ENCODE peak calls at places on chromosomes 5 and 9, in ten cellular contexts. One of them, this sample, is unnamed.

GRCh38 chr5:95668216-95668615 is 14.6 kb downstream of the SPATA9 start:
- DNase-seq in CD8-positive, alpha-beta T cell: no peak
- DNase-seq in gastrocnemius medialis: no peak
- DNase-seq in HepG2: no peak
- DNase-seq in tibial artery: no peak
- DNase-seq in neural crest cell: no peak
- DNase-seq in kidney: no peak
- DNase-seq in heart left ventricle: no peak
- DNase-seq in AG09309: no peak
- DNase-seq in left ventricle myocardium inferior: no peak
- DNase-seq in this sample: no peak

GRCh38 chr5:55104036-55104767 is 1.8 kb downstream of the GZMA start:
- DNase-seq in gastrocnemius medialis: no peak
- DNase-seq in kidney: no peak
- DNase-seq in tibial artery: no peak
- DNase-seq in CD8-positive, alpha-beta T cell: no peak
- DNase-seq in heart left ventricle: no peak
- DNase-seq in AG09309: no peak
- DNase-seq in neural crest cell: no peak
- DNase-seq in HepG2: no peak
- DNase-seq in left ventricle myocardium inferior: no peak
- DNase-seq in this sample: no peak

GRCh38 chr9:74205071-74205470 is 292.1 kb upstream of the RORB start:
- DNase-seq in HepG2: no peak
- DNase-seq in AG09309: no peak
- DNase-seq in tibial artery: no peak
- DNase-seq in kidney: no peak
- DNase-seq in left ventricle myocardium inferior: no peak
- DNase-seq in neural crest cell: no peak
- DNase-seq in heart left ventricle: no peak
- DNase-seq in gastrocnemius medialis: no peak
- DNase-seq in CD8-positive, alpha-beta T cell: no peak
- DNase-seq in this sample: no peak

GRCh38 chr5:160852049-160852448 is at the start of gene ATP10B:
- DNase-seq in gastrocnemius medialis: no peak
- DNase-seq in left ventricle myocardium inferior: no peak
- DNase-seq in AG09309: no peak
- DNase-seq in kidney: no peak
- DNase-seq in CD8-positive, alpha-beta T cell: no peak
- DNase-seq in tibial artery: no peak
- DNase-seq in HepG2: no peak
- DNase-seq in heart left ventricle: no peak
- DNase-seq in neural crest cell: no peak
- DNase-seq in this sample: no peak

GRCh38 chr9:130756460-130757152 is 63.0 kb downstream of the EXOSC2 start:
- DNase-seq in gastrocnemius medialis: no peak
- DNase-seq in heart left ventricle: no peak
- DNase-seq in CD8-positive, alpha-beta T cell: no peak
- DNase-seq in neural crest cell: no peak
- DNase-seq in left ventricle myocardium inferior: no peak
- DNase-seq in HepG2: no peak
- DNase-seq in tibial artery: no peak
- DNase-seq in AG09309: no peak
- DNase-seq in kidney: no peak
- DNase-seq in this sample: no peak

GRCh38 chr5:119255571-119256356 is 100.1 kb upstream of the TNFAIP8 start:
- DNase-seq in AG09309: no peak
- DNase-seq in tibial artery: no peak
- DNase-seq in neural crest cell: no peak
- DNase-seq in kidney: no peak
- DNase-seq in CD8-positive, alpha-beta T cell: no peak
- DNase-seq in gastrocnemius medialis: no peak
- DNase-seq in left ventricle myocardium inferior: no peak
- DNase-seq in HepG2: peak; percentile 74
- DNase-seq in heart left ventricle: no peak
- DNase-seq in this sample: no peak

GRCh38 chr9:130426883-130427282 is 17.9 kb upstream of the ASS1 start:
- DNase-seq in HepG2: no peak
- DNase-seq in tibial artery: peak; percentile 83
- DNase-seq in neural crest cell: no peak
- DNase-seq in heart left ventricle: peak; percentile 66
- DNase-seq in gastrocnemius medialis: peak; percentile 35
- DNase-seq in CD8-positive, alpha-beta T cell: no peak
- DNase-seq in left ventricle myocardium inferior: no peak
- DNase-seq in kidney: no peak
- DNase-seq in AG09309: peak; percentile 53
- DNase-seq in this sample: peak; percentile 31

GRCh38 chr5:80139573-80139972 is 104.4 kb downstream of the THBS4 start:
- DNase-seq in heart left ventricle: no peak
- DNase-seq in neural crest cell: no peak
- DNase-seq in left ventricle myocardium inferior: no peak
- DNase-seq in gastrocnemius medialis: no peak
- DNase-seq in HepG2: no peak
- DNase-seq in tibial artery: no peak
- DNase-seq in kidney: no peak
- DNase-seq in AG09309: no peak
- DNase-seq in CD8-positive, alpha-beta T cell: no peak
- DNase-seq in this sample: no peak

GRCh38 chr5:6674421-6674820 is 38.8 kb upstream of the TENT4A start:
- DNase-seq in gastrocnemius medialis: no peak
- DNase-seq in neural crest cell: no peak
- DNase-seq in AG09309: no peak
- DNase-seq in HepG2: no peak
- DNase-seq in left ventricle myocardium inferior: no peak
- DNase-seq in CD8-positive, alpha-beta T cell: no peak
- DNase-seq in kidney: no peak
- DNase-seq in tibial artery: no peak
- DNase-seq in heart left ventricle: no peak
- DNase-seq in this sample: no peak

GRCh38 chr5:111364992-111365391 is 140.8 kb downstream of the CAMK4 start:
- DNase-seq in neural crest cell: no peak
- DNase-seq in kidney: no peak
- DNase-seq in CD8-positive, alpha-beta T cell: no peak
- DNase-seq in tibial artery: no peak
- DNase-seq in gastrocnemius medialis: no peak
- DNase-seq in left ventricle myocardium inferior: no peak
- DNase-seq in HepG2: no peak
- DNase-seq in heart left ventricle: no peak
- DNase-seq in AG09309: no peak
- DNase-seq in this sample: no peak

GRCh38 chr5:128539038-128539429 is 989 bp upstream of the FBN2 start:
- DNase-seq in CD8-positive, alpha-beta T cell: no peak
- DNase-seq in gastrocnemius medialis: no peak
- DNase-seq in kidney: no peak
- DNase-seq in tibial artery: no peak
- DNase-seq in AG09309: no peak
- DNase-seq in neural crest cell: peak; percentile 21
- DNase-seq in heart left ventricle: peak; percentile 34
- DNase-seq in left ventricle myocardium inferior: peak; percentile 18
- DNase-seq in HepG2: no peak
- DNase-seq in this sample: no peak

GRCh38 chr9:123769723-123770122 is 160.2 kb downstream of the DENND1A start:
- DNase-seq in neural crest cell: no peak
- DNase-seq in kidney: no peak
- DNase-seq in left ventricle myocardium inferior: no peak
- DNase-seq in CD8-positive, alpha-beta T cell: no peak
- DNase-seq in gastrocnemius medialis: no peak
- DNase-seq in tibial artery: no peak
- DNase-seq in HepG2: no peak
- DNase-seq in AG09309: no peak
- DNase-seq in heart left ventricle: no peak
- DNase-seq in this sample: no peak

GRCh38 chr9:87682085-87682484 is 43.8 kb upstream of the CTSL start:
- DNase-seq in tibial artery: no peak
- DNase-seq in kidney: no peak
- DNase-seq in AG09309: no peak
- DNase-seq in gastrocnemius medialis: no peak
- DNase-seq in neural crest cell: no peak
- DNase-seq in HepG2: no peak
- DNase-seq in left ventricle myocardium inferior: no peak
- DNase-seq in CD8-positive, alpha-beta T cell: no peak
- DNase-seq in heart left ventricle: no peak
- DNase-seq in this sample: no peak

DNA sequence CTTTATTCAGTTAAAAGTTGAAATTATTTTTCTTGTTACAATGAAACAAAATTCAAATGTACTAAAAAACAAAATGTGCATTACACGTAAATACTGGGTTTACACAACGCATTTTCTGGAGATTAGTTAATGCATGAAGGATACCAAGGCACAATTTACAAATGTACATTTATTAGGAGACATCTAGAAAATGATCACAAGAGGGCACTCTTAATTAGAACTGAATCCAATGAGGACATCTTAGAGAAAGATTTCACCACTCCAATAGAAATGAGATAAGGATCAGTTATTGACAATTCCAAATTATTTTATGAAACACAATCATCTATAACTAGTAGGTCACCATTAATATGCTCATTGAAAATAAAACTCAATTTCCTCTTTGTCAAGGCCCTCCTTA is 36.6 kb upstream of the CDH12 start:
- DNase-seq in HepG2: no peak
- DNase-seq in gastrocnemius medialis: no peak
- DNase-seq in heart left ventricle: no peak
- DNase-seq in neural crest cell: no peak
- DNase-seq in AG09309: no peak
- DNase-seq in CD8-positive, alpha-beta T cell: no peak
- DNase-seq in left ventricle myocardium inferior: no peak
- DNase-seq in kidney: no peak
- DNase-seq in tibial artery: no peak
- DNase-seq in this sample: no peak
- TF ChIP-seq CTCF in HepG2: no peak
- TF ChIP-seq CTCF in gastrocnemius medialis: no peak
- TF ChIP-seq CTCF in heart left ventricle: no peak
- TF ChIP-seq CTCF in neural crest cell: peak; percentile 29
- TF ChIP-seq CTCF in AG09309: no peak
- TF ChIP-seq CTCF in CD8-positive, alpha-beta T cell: no peak
- TF ChIP-seq CTCF in left ventricle myocardium inferior: peak; percentile 49
- TF ChIP-seq CTCF in kidney: no peak
- TF ChIP-seq CTCF in tibial artery: no peak
- TF ChIP-seq CTCF in this sample: no peak

DNA sequence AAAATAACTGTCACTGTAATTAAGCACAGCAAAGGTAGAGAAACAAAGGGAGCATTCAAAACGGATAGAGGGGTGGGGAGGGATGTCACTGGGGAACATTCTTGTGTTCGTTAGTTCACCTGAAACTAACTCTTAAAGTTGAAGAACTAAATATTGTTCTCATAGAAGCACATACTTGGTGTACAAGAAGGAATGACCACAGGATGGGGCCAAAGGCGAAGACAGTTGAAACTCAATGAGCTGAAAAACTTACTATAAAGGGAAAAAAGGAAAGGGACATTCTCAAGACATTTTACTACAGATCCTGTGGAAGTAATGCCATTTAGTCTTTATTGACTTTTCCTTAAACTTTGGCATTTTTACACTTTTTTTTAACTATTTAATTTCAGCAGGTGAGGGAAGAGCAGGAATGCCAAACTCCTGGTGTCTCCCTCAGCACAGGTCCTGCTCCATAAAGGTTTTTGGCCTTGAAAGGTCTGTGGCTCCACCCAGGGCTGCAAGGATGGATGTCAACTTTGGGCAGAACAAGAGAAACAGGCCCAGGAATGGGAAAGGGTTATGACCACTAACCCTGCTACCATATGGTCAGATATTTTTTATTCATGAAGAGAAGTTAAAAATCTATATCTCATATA is 197.6 kb upstream of the RASA1 start:
- DNase-seq in heart left ventricle: peak; percentile 33
- DNase-seq in tibial artery: no peak
- DNase-seq in HepG2: no peak
- DNase-seq in gastrocnemius medialis: no peak
- DNase-seq in AG09309: peak; percentile 42
- DNase-seq in neural crest cell: no peak
- DNase-seq in kidney: no peak
- DNase-seq in left ventricle myocardium inferior: no peak
- DNase-seq in CD8-positive, alpha-beta T cell: no peak
- DNase-seq in this sample: no peak
- TF ChIP-seq CTCF in heart left ventricle: peak; percentile 53
- TF ChIP-seq CTCF in tibial artery: peak; percentile 48
- TF ChIP-seq CTCF in HepG2: peak; percentile 35
- TF ChIP-seq CTCF in gastrocnemius medialis: no peak
- TF ChIP-seq CTCF in AG09309: peak; percentile 70
- TF ChIP-seq CTCF in neural crest cell: no peak
- TF ChIP-seq CTCF in kidney: no peak
- TF ChIP-seq CTCF in left ventricle myocardium inferior: peak; percentile 62
- TF ChIP-seq CTCF in CD8-positive, alpha-beta T cell: no peak
- TF ChIP-seq CTCF in this sample: peak; percentile 33

GRCh38 chr5:431001-431710 is 11.8 kb upstream of the EXOC3 start:
- DNase-seq in gastrocnemius medialis: no peak
- DNase-seq in CD8-positive, alpha-beta T cell: peak; percentile 34
- DNase-seq in heart left ventricle: no peak
- DNase-seq in AG09309: no peak
- DNase-seq in tibial artery: peak; percentile 66
- DNase-seq in HepG2: peak; percentile 41
- DNase-seq in neural crest cell: peak; percentile 69
- DNase-seq in kidney: peak; percentile 74
- DNase-seq in left ventricle myocardium inferior: no peak
- DNase-seq in this sample: peak; percentile 58
- TF ChIP-seq CTCF in gastrocnemius medialis: peak; percentile 52
- TF ChIP-seq CTCF in CD8-positive, alpha-beta T cell: peak; percentile 60
- TF ChIP-seq CTCF in heart left ventricle: peak; percentile 55
- TF ChIP-seq CTCF in AG09309: peak; percentile 74
- TF ChIP-seq CTCF in tibial artery: no peak
- TF ChIP-seq CTCF in HepG2: peak; percentile 94
- TF ChIP-seq CTCF in neural crest cell: peak; percentile 80
- TF ChIP-seq CTCF in kidney: peak; percentile 42
- TF ChIP-seq CTCF in left ventricle myocardium inferior: peak; percentile 73
- TF ChIP-seq CTCF in this sample: peak; percentile 74

GRCh38 chr9:1024112-1024511 is 26.0 kb upstream of the DMRT2 start:
- DNase-seq in tibial artery: no peak
- DNase-seq in neural crest cell: no peak
- DNase-seq in HepG2: no peak
- DNase-seq in kidney: no peak
- DNase-seq in CD8-positive, alpha-beta T cell: no peak
- DNase-seq in left ventricle myocardium inferior: no peak
- DNase-seq in gastrocnemius medialis: no peak
- DNase-seq in AG09309: no peak
- DNase-seq in heart left ventricle: no peak
- DNase-seq in this sample: no peak

GRCh38 chr9:1013018-1013417 is 36.6 kb downstream of the DMRT3 start:
- DNase-seq in HepG2: no peak
- DNase-seq in CD8-positive, alpha-beta T cell: no peak
- DNase-seq in neural crest cell: no peak
- DNase-seq in left ventricle myocardium inferior: no peak
- DNase-seq in tibial artery: no peak
- DNase-seq in kidney: no peak
- DNase-seq in heart left ventricle: no peak
- DNase-seq in gastrocnemius medialis: no peak
- DNase-seq in AG09309: no peak
- DNase-seq in this sample: no peak

DNA sequence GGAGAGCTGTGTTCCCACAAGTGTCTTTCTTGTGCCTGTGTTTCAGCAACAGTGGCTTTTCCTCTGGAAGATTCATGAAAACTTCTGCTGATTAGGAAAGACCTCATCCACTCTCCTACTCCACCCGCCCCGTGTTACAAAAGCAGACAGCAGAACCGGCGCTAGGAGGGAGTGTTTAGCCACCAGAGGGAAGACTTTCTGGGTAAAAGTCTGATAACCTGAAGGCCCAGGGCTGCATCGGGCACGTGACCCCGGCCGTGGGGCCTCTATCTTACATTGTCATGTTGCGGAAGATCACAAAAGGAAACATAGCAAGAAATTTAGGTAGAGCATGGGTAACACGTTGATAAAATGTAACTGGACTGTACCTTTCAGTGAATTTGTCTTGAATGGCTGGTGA is 32.0 kb upstream of the DMRT2 start:
- DNase-seq in HepG2: peak; percentile 35
- DNase-seq in CD8-positive, alpha-beta T cell: no peak
- DNase-seq in gastrocnemius medialis: no peak
- DNase-seq in AG09309: no peak
- DNase-seq in kidney: no peak
- DNase-seq in heart left ventricle: no peak
- DNase-seq in left ventricle myocardium inferior: no peak
- DNase-seq in neural crest cell: no peak
- DNase-seq in tibial artery: no peak
- DNase-seq in this sample: peak; percentile 55
- TF ChIP-seq CTCF in HepG2: peak; percentile 57
- TF ChIP-seq CTCF in CD8-positive, alpha-beta T cell: no peak
- TF ChIP-seq CTCF in gastrocnemius medialis: peak; percentile 42
- TF ChIP-seq CTCF in AG09309: peak; percentile 48
- TF ChIP-seq CTCF in kidney: peak; percentile 18
- TF ChIP-seq CTCF in heart left ventricle: peak; percentile 37
- TF ChIP-seq CTCF in left ventricle myocardium inferior: peak; percentile 51
- TF ChIP-seq CTCF in neural crest cell: peak; percentile 62
- TF ChIP-seq CTCF in tibial artery: no peak
- TF ChIP-seq CTCF in this sample: peak; percentile 17